ENCODE peak calls at places on chromosomes 1 and 21, in five cellular contexts. D is memory B cell; L is midbrain; N is activated T-helper 1 cell treated with anti-CD3 and anti-CD28 coated beads, Interleukin-12 subunit alpha, Interleukin-12 subunit beta, Interleukin-2, Interleukin-4 antibody, amounts not matched to agents 30 ng/mL and 10 ng/mL and 1 ng/mL, durations not matched to agents 14 hours and 24 hours and 36 hours; M is Calu3. Q is an unnamed sample.

GRCh38 chr1:24964811-24965570 is 34.9 kb upstream of the RUNX3 start:
- DNase-seq in D (peak; percentile 74), L (no peak), N (peak; percentile 93), M (no peak), Q (peak; percentile 90)

GRCh38 chr1:155899683-155900082 is 11.5 kb downstream of the RIT1 start:
- DNase-seq in D (no peak), L (no peak), N (no peak), M (no peak), Q (no peak)

GRCh38 chr1:202107321-202107761 is 15.4 kb upstream of the GPR37L1 start:
- DNase-seq in D (no peak), L (no peak), N (no peak), M (peak; percentile 94), Q (no peak)

GRCh38 chr1:230749635-230750034 is 2.4 kb downstream of the CAPN9 start:
- DNase-seq in D (no peak), L (no peak), N (no peak), M (no peak), Q (no peak)

GRCh38 chr1:149884433-149885363 is 14.7 kb upstream of the BOLA1 start:
- DNase-seq in D (no peak), L (peak; percentile 35), N (no peak), M (peak; percentile 24), Q (peak; percentile 83)

GRCh38 chr1:221204055-221204833 is 325.0 kb downstream of the HLX start:
- DNase-seq in D (no peak), L (no peak), N (no peak), M (no peak), Q (no peak)

GRCh38 chr1:37043101-37043500 is 8.8 kb upstream of the GRIK3 start:
- DNase-seq in D (no peak), L (no peak), N (no peak), M (no peak), Q (no peak)

GRCh38 chr1:22533244-22533643 is 30.0 kb upstream of the EPHA8 start:
- DNase-seq in D (no peak), L (no peak), N (no peak), M (no peak), Q (no peak)

GRCh38 chr1:230067871-230068814 is 1.1 kb downstream of the GALNT2 start:
- DNase-seq in D (peak; percentile 18), L (peak; percentile 28), N (peak; percentile 19), M (peak; percentile 45), Q (peak; percentile 26)

GRCh38 chr1:226658538-226659125 is 80.5 kb downstream of the ITPKB start:
- DNase-seq in D (no peak), L (peak; percentile 90), N (no peak), M (no peak), Q (no peak)

GRCh38 chr1:208332774-208333126 is 88.6 kb upstream of the PLXNA2 start:
- DNase-seq in D (no peak), L (no peak), N (no peak), M (no peak), Q (no peak)

GRCh38 chr21:45050361-45050785 is 24.0 kb upstream of the ADARB1 start:
- DNase-seq in D (no peak), L (no peak), N (no peak), M (no peak), Q (no peak)

GRCh38 chr1:56129837-56130236 is 449.5 kb downstream of the PLPP3 start:
- DNase-seq in D (no peak), L (no peak), N (no peak), M (no peak), Q (no peak)

GRCh38 chr1:91015794-91016550 is 5.9 kb downstream of the ZNF644 start:
- DNase-seq in D (no peak), L (no peak), N (no peak), M (no peak), Q (no peak)

GRCh38 chr1:151581946-151582345 is 29.9 kb upstream of the SNX27 start:
- DNase-seq in D (no peak), L (no peak), N (no peak), M (no peak), Q (no peak)

GRCh38 chr1:244998717-244999346 is 134.5 kb upstream of the HNRNPU start:
- DNase-seq in D (no peak), L (no peak), N (no peak), M (no peak), Q (no peak)

GRCh38 chr1:88802950-88803349 is 88.4 kb downstream of the GTF2B start:
- DNase-seq in D (no peak), L (no peak), N (no peak), M (no peak), Q (no peak)

GRCh38 chr1:231550448-231550781 is 21.9 kb downstream of the TSNAX start:
- DNase-seq in D (no peak), L (no peak), N (no peak), M (peak; percentile 49), Q (no peak)

GRCh38 chr1:68158837-68159236 is 73.5 kb downstream of the WLS start:
- DNase-seq in D (no peak), L (no peak), N (no peak), M (no peak), Q (no peak)

GRCh38 chr1:201125019-201125418 is 2.0 kb downstream of the ASCL5 start:
- DNase-seq in D (no peak), L (no peak), N (no peak), M (no peak), Q (no peak)

GRCh38 chr1:222413436-222413835 is 134.5 kb downstream of the HHIPL2 start:
- DNase-seq in D (no peak), L (no peak), N (no peak), M (no peak), Q (no peak)

GRCh38 chr1:76770979-76771378 is 96.3 kb upstream of the ST6GALNAC5 start:
- DNase-seq in D (no peak), L (no peak), N (no peak), M (no peak), Q (no peak)

GRCh38 chr1:239856067-239856466 is 235.6 kb upstream of the FMN2 start:
- DNase-seq in D (no peak), L (no peak), N (no peak), M (no peak), Q (no peak)

GRCh38 chr1:202967684-202968281 is 726 bp upstream of the CYB5R1 start:
- DNase-seq in D (peak; percentile 1), L (peak; percentile 22), N (peak; percentile 12), M (no peak), Q (peak; percentile 31)

GRCh38 chr1:163083690-163084089 is 14.5 kb downstream of the RGS4 start:
- DNase-seq in D (no peak), L (no peak), N (no peak), M (no peak), Q (no peak)